ENCODE peak calls at places on chromosome 9, in seven cellular contexts. X is GM23338; J is hypothalamus; I is stimulated activated naive CD8-positive, alpha-beta T cell treated with anti-CD3 and anti-CD28 coated beads, Interleukin-15, amount 100 ng/mL, for 72 hours; A is T follicular helper cell; W is iris pigment epithelial cell; M is HTR-8/SVneo. N is an unnamed sample.

GRCh38 chr9:76369583-76369982 is 24.6 kb downstream of the RFK start:
- DNase-seq in W (peak), X (peak), I (no peak), J (no peak), A (no peak), M (no peak), N (no peak)

GRCh38 chr9:80235752-80236151 is 664.0 kb downstream of the TLE4 start:
- DNase-seq in M (no peak), A (no peak), I (no peak), J (no peak), W (no peak), X (no peak), N (no peak)

GRCh38 chr9:137459147-137459600 is at the start of gene NSMF:
- DNase-seq in X (peak), W (peak), J (peak), M (peak), I (peak), A (peak), N (peak)

GRCh38 chr9:77417570-77417969 is 230.6 kb downstream of the GNA14 start:
- DNase-seq in J (no peak), W (peak), A (no peak), I (no peak), M (no peak), X (no peak), N (no peak)

GRCh38 chr9:116154334-116154975 is 864 bp downstream of the PAPPA start:
- DNase-seq in M (no peak), J (no peak), A (no peak), W (no peak), I (no peak), X (peak), N (no peak)

GRCh38 chr9:111803924-111804323 is 9.2 kb upstream of the SHOC1 start:
- DNase-seq in X (no peak), W (no peak), A (no peak), M (no peak), I (no peak), J (no peak), N (no peak)

GRCh38 chr9:97557606-97558095 is 56.2 kb downstream of the TMOD1 start:
- DNase-seq in A (no peak), X (no peak), I (no peak), M (no peak), W (no peak), J (peak), N (no peak)

GRCh38 chr9:135340726-135341475 is 138.7 kb upstream of the PPP1R26 start:
- DNase-seq in A (no peak), I (no peak), J (no peak), X (no peak), W (no peak), M (no peak), N (no peak)

GRCh38 chr9:70412678-70413426 is 1.6 kb downstream of the KLF9 start:
- DNase-seq in A (peak), M (no peak), W (peak), I (peak), X (peak), J (peak), N (no peak)